ENCODE peak calls at places on chromosomes 6 and 20, in nine cellular contexts. B is endodermal cell, P is fibroblast of mammary gland, M is MM.1S, F is AG04449, E is cardiac muscle cell, A is HFF-Myc, Y is left ventricle myocardium inferior, D is Panc1. O is an unnamed sample.

GRCh38 chr20:23625236-23625964 is 12.4 kb downstream of the CST3 start:
- DNase-seq in B (peak), P (no peak), M (no peak), F (no peak), E (peak), A (no peak), Y (no peak), D (no peak), O (no peak)

GRCh38 chr20:37856932-37857660 is 45.8 kb upstream of the VSTM2L start:
- DNase-seq in B (no peak), P (peak), M (no peak), F (peak), E (peak), A (no peak), Y (no peak), D (no peak), O (no peak)

GRCh38 chr6:169251822-169252804 is 1.5 kb downstream of the THBS2 start:
- DNase-seq in B (peak), P (no peak), M (no peak), F (no peak), E (no peak), A (no peak), Y (no peak), D (no peak), O (no peak)

GRCh38 chr6:105179244-105180065 is at the start of gene POPDC3:
- DNase-seq in B (peak), P (peak), M (peak), F (no peak), E (peak), A (no peak), Y (no peak), D (no peak), O (no peak)

GRCh38 chr20:47724910-47725247 is 60.4 kb downstream of the SULF2 start:
- DNase-seq in B (no peak), P (no peak), M (no peak), F (no peak), E (no peak), A (no peak), Y (no peak), D (no peak), O (no peak)

GRCh38 chr20:34579936-34580587 is 21.5 kb downstream of the MAP1LC3A start:
- DNase-seq in B (no peak), P (no peak), M (peak), F (no peak), E (no peak), A (no peak), Y (no peak), D (no peak), O (no peak)

GRCh38 chr6:35776364-35777215 is at the start of gene CLPSL2:
- DNase-seq in B (peak), P (no peak), M (no peak), F (no peak), E (peak), A (no peak), Y (no peak), D (no peak), O (no peak)

GRCh38 chr6:12873706-12874105 is 157.1 kb downstream of the PHACTR1 start:
- DNase-seq in B (no peak), P (peak), M (no peak), F (no peak), E (peak), A (no peak), Y (no peak), D (no peak), O (no peak)

GRCh38 chr6:53647437-53648094 is 18.0 kb downstream of the KLHL31 start:
- DNase-seq in B (no peak), P (peak), M (peak), F (no peak), E (no peak), A (no peak), Y (no peak), D (peak), O (no peak)

GRCh38 chr20:32440069-32440757 is 82.1 kb downstream of the ASXL1 start:
- DNase-seq in B (peak), P (no peak), M (no peak), F (no peak), E (no peak), A (no peak), Y (no peak), D (no peak), O (no peak)

GRCh38 chr6:96899019-96899418 is 1.3 kb upstream of the NDUFAF4 start:
- DNase-seq in B (no peak), P (peak), M (peak), F (no peak), E (peak), A (peak), Y (no peak), D (peak), O (peak)

GRCh38 chr20:17863577-17864292 is 104.9 kb downstream of the SNX5 start:
- DNase-seq in B (no peak), P (no peak), M (no peak), F (no peak), E (no peak), A (no peak), Y (no peak), D (no peak), O (no peak)

GRCh38 chr6:104771258-104771832 is 88.4 kb downstream of the HACE1 start:
- DNase-seq in B (no peak), P (peak), M (peak), F (no peak), E (peak), A (no peak), Y (no peak), D (peak), O (no peak)

GRCh38 chr6:30450908-30451818 is 38.1 kb upstream of the HLA-E start:
- DNase-seq in B (peak), P (peak), M (peak), F (peak), E (peak), A (no peak), Y (peak), D (no peak), O (no peak)

GRCh38 chr6:118324081-118324480 is 224.0 kb upstream of the PLN start:
- DNase-seq in B (no peak), P (no peak), M (no peak), F (no peak), E (no peak), A (no peak), Y (no peak), D (no peak), O (no peak)

GRCh38 chr6:167589615-167589940 is 237.1 kb upstream of the AFDN start:
- DNase-seq in B (no peak), P (no peak), M (no peak), F (no peak), E (no peak), A (no peak), Y (no peak), D (no peak), O (no peak)

GRCh38 chr20:47295921-47296426 is 60.5 kb downstream of the ZMYND8 start:
- DNase-seq in B (no peak), P (no peak), M (no peak), F (no peak), E (peak), A (no peak), Y (no peak), D (peak), O (no peak)

GRCh38 chr6:31558631-31559500 is 11.5 kb downstream of the NFKBIL1 start:
- DNase-seq in B (no peak), P (no peak), M (no peak), F (no peak), E (peak), A (no peak), Y (peak), D (no peak), O (no peak)

GRCh38 chr20:2746636-2747265 is 53.7 kb downstream of the CPXM1 start:
- DNase-seq in B (no peak), P (no peak), M (no peak), F (no peak), E (no peak), A (no peak), Y (no peak), D (no peak), O (no peak)

GRCh38 chr6:134472661-134473060 is 154.7 kb upstream of the SGK1 start:
- DNase-seq in B (no peak), P (no peak), M (no peak), F (no peak), E (no peak), A (no peak), Y (no peak), D (no peak), O (peak)

GRCh38 chr6:158972241-158973233 is 27.5 kb downstream of the RSPH3 start:
- DNase-seq in B (no peak), P (peak), M (peak), F (no peak), E (peak), A (peak), Y (no peak), D (peak), O (peak)

GRCh38 chr6:219641-220198 is 72.6 kb upstream of the DUSP22 start:
- DNase-seq in B (peak), P (peak), M (no peak), F (no peak), E (peak), A (no peak), Y (peak), D (no peak), O (no peak)

GRCh38 chr6:132365319-132365907 is 35.9 kb downstream of the MOXD1 start:
- DNase-seq in B (peak), P (no peak), M (peak), F (no peak), E (peak), A (no peak), Y (no peak), D (no peak), O (no peak)

GRCh38 chr6:49551126-49551865 is 828 bp downstream of the C6orf141 start:
- DNase-seq in B (peak), P (no peak), M (no peak), F (no peak), E (no peak), A (no peak), Y (no peak), D (no peak), O (no peak)

GRCh38 chr6:5471044-5471443 is 209.7 kb downstream of the FARS2 start:
- DNase-seq in B (peak), P (peak), M (peak), F (no peak), E (peak), A (peak), Y (peak), D (peak), O (no peak)

GRCh38 chr20:64155258-64156135 is 8.8 kb upstream of the MYT1 start:
- DNase-seq in B (no peak), P (no peak), M (no peak), F (no peak), E (no peak), A (no peak), Y (no peak), D (no peak), O (no peak)

GRCh38 chr6:12449447-12449846 is 159.3 kb downstream of the EDN1 start:
- DNase-seq in B (no peak), P (no peak), M (no peak), F (no peak), E (no peak), A (no peak), Y (no peak), D (no peak), O (no peak)

GRCh38 chr20:25864986-25865714 is 168.5 kb upstream of the ZNF337 start:
- DNase-seq in B (no peak), P (no peak), M (no peak), F (no peak), E (no peak), A (no peak), Y (no peak), D (no peak), O (no peak)

GRCh38 chr20:23212011-23212410 is 125.9 kb upstream of the CD93 start:
- DNase-seq in B (no peak), P (no peak), M (no peak), F (no peak), E (no peak), A (no peak), Y (no peak), D (no peak), O (no peak)

GRCh38 chr6:95589826-95590570 is 12.7 kb downstream of the MANEA start:
- DNase-seq in B (no peak), P (no peak), M (no peak), F (no peak), E (no peak), A (no peak), Y (no peak), D (no peak), O (no peak)

GRCh38 chr6:12393100-12393499 is 102.9 kb downstream of the EDN1 start:
- DNase-seq in B (no peak), P (no peak), M (no peak), F (no peak), E (no peak), A (no peak), Y (no peak), D (no peak), O (no peak)

GRCh38 chr6:138526822-138527235 is 27.5 kb upstream of the NHSL1 start:
- DNase-seq in B (no peak), P (no peak), M (no peak), F (no peak), E (peak), A (no peak), Y (no peak), D (no peak), O (no peak)

GRCh38 chr6:154909821-154910220 is 85.3 kb upstream of the TIAM2 start:
- DNase-seq in B (no peak), P (peak), M (no peak), F (no peak), E (peak), A (no peak), Y (no peak), D (no peak), O (no peak)

GRCh38 chr20:63693975-63694595 is 2.4 kb upstream of the TNFRSF6B start:
- DNase-seq in B (no peak), P (no peak), M (no peak), F (no peak), E (no peak), A (no peak), Y (no peak), D (no peak), O (no peak)

GRCh38 chr6:123733180-123733579 is 70.5 kb upstream of the NKAIN2 start:
- DNase-seq in B (no peak), P (no peak), M (no peak), F (no peak), E (no peak), A (no peak), Y (no peak), D (no peak), O (no peak)

DNA sequence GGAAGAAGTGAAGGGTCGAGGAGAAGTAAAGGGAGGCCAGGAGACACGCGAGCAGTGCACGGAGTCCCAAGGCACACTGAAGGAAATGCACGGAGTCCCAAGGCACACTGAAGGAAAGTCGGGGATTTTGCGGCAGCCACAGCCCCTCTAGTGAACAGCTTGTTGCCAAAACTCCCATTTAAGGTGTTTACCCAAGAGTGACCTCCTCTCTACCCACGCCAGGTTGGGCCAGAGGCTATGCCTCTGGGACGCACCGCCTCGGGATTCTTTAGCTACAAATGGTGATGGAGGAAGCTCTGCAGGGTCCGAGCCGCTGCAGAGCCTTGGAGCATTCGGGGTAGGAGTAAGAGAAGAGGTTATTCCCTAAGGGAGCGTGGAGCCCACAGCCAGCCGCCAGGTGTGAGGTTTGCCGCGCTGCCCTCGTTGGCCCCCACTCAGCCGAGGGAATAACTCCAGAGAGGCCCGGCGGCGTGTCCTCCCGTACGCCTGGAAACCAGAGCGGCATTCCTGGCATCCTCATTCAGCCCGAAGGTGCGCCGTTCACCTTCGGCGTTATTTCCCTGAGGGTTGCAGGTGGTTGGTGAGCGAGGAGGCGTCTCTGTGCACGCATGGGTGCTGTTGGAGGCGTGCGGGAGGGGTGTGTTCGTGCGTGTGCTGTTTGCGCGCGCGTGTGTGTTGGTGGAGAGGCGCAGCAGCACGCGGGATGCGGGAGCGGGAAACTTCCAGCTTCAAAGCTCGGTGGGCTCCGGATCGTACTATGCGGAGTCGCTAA is 3.4 kb upstream of the MAFB start:
- DNase-seq in B (peak), P (no peak), M (no peak), F (no peak), E (no peak), A (no peak), Y (no peak), D (no peak), O (no peak)
- H3K4me3 ChIP-seq in B (peak), P (no peak), M (no peak), F (no peak), E (no peak), A (no peak), Y (peak), D (no peak), O (no peak)

GRCh38 chr20:9071976-9072726 is 3.3 kb downstream of the PLCB4 start:
- DNase-seq in B (no peak), P (no peak), M (no peak), F (no peak), E (peak), A (no peak), Y (no peak), D (no peak), O (no peak)
- H3K4me3 ChIP-seq in B (peak), P (no peak), M (no peak), F (no peak), E (no peak), A (no peak), Y (peak), D (no peak), O (no peak)

DNA sequence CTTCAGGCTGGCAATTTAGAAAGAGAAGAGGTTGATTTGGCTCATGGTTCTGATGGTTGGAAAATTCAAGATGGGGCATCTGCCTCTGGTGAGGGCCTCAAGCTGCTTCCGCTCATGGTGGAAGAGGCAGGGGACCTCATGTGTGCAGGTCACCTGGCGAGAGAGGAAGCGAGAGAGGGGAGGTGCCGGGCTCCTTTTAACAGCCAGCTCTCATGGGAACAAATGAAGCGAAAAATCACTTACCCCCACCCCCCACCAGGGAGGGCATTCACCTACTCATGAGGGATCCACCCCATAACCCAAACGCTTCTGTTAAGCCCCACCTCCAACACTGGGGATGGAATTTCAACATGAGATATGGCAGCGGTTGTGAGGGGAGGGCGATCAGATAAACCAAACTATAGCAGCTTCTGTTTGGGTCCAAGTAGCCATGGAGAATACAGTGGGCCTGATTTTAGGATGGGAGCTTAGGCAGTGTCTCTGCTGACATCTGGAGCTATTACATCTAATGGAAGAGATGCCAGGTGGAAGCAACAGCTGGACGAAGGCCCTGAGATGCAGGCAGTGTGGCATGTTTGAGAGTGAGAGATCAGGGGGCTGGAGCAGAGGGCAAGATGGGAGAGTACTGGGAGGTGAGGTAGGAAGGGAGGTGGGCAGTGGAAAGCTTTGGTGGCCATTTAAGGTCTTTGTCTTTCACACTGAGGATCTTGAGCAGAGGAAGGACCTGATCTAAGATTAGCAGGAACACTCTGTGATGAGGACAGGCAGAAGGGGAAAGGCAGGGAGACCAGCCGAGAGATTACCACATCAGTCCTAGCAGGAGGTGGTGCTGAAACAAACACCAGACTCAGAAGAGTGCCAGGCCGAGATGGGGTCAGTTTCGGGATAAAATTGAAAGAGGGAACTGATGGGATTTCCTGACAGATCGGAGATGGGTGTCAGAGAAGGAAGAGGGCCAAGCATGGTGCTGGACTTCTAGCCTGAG is 161.8 kb downstream of the NFATC2 start:
- DNase-seq in B (no peak), P (no peak), M (no peak), F (no peak), E (no peak), A (no peak), Y (no peak), D (no peak), O (no peak)
- H3K4me3 ChIP-seq in B (no peak), P (no peak), M (no peak), F (no peak), E (no peak), A (no peak), Y (no peak), D (no peak), O (no peak)

GRCh38 chr20:54040528-54040927 is 29.9 kb downstream of the BCAS1 start:
- DNase-seq in B (no peak), P (no peak), M (no peak), F (no peak), E (no peak), A (no peak), Y (no peak), D (no peak), O (no peak)

GRCh38 chr20:54043044-54043967 is 27.1 kb downstream of the BCAS1 start:
- DNase-seq in B (no peak), P (peak), M (no peak), F (no peak), E (no peak), A (peak), Y (no peak), D (no peak), O (no peak)

GRCh38 chr20:54042021-54042420 is 28.4 kb downstream of the BCAS1 start:
- DNase-seq in B (no peak), P (no peak), M (no peak), F (no peak), E (no peak), A (no peak), Y (no peak), D (no peak), O (no peak)

GRCh38 chr20:54041336-54041735 is 29.1 kb downstream of the BCAS1 start:
- DNase-seq in B (no peak), P (no peak), M (no peak), F (no peak), E (no peak), A (no peak), Y (no peak), D (no peak), O (no peak)

DNA sequence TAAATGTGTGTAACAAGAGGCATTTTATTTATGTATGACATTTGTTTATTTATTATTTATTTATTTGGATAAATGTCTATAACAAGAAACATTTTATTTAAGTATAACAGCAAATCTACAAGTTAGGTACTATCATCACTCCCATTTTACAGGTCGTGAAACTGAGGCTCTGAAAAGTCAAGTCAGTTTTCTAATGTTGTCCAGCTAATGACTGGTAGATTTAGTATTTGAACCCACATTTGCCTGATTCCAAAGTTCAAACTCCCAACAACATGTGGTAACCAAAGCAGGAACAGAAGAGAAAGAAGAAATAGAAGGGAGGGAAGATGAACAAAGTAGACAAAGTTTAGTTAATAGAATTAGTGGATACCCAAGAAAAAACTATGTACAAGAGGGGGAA is 32.9 kb downstream of the BCAS1 start:
- DNase-seq in B (no peak), P (no peak), M (no peak), F (no peak), E (no peak), A (no peak), Y (no peak), D (no peak), O (no peak)
- H3K4me3 ChIP-seq in B (no peak), P (no peak), M (no peak), F (no peak), E (no peak), A (no peak), Y (no peak), D (no peak), O (no peak)